ENCODE peak calls at places on chromosome 11, in eight cellular contexts. K, C, Y, O, S, T, R and E are unnamed samples.

GRCh38 chr11:2807276-2807681 is 78.3 kb downstream of the CDKN1C start:
- DNase-seq in K (peak), C (peak), Y (peak), O (no peak), S (peak), T (peak), R (peak), E (no peak)

GRCh38 chr11:17498475-17498874 is 21.8 kb upstream of the ABCC8 start:
- DNase-seq in K (no peak), C (no peak), Y (no peak), O (no peak), S (no peak), T (no peak), R (no peak), E (no peak)

GRCh38 chr11:66106786-66107599 is 36.9 kb downstream of the PACS1 start:
- DNase-seq in K (no peak), C (no peak), Y (no peak), O (no peak), S (no peak), T (no peak), R (no peak), E (no peak)

GRCh38 chr11:31437742-31438435 is 68.2 kb downstream of the DNAJC24 start:
- DNase-seq in K (no peak), C (no peak), Y (no peak), O (peak), S (no peak), T (no peak), R (no peak), E (no peak)

GRCh38 chr11:20113147-20113435 is 47.2 kb downstream of the DBX1 start:
- DNase-seq in K (no peak), C (no peak), Y (no peak), O (no peak), S (no peak), T (no peak), R (no peak), E (no peak)

GRCh38 chr11:131204984-131205383 is 165.4 kb upstream of the NTM start:
- DNase-seq in K (no peak), C (no peak), Y (no peak), O (no peak), S (no peak), T (no peak), R (no peak), E (no peak)

GRCh38 chr11:10628506-10629236 is 60.2 kb upstream of the LYVE1 start:
- DNase-seq in K (no peak), C (no peak), Y (no peak), O (peak), S (no peak), T (no peak), R (no peak), E (no peak)

GRCh38 chr11:424232-424631 is 9.4 kb upstream of the SIGIRR start:
- DNase-seq in K (no peak), C (no peak), Y (no peak), O (no peak), S (no peak), T (no peak), R (no peak), E (no peak)

GRCh38 chr11:125797641-125798040 is 9.7 kb downstream of the PATE3 start:
- DNase-seq in K (no peak), C (no peak), Y (no peak), O (no peak), S (no peak), T (no peak), R (no peak), E (no peak)

GRCh38 chr11:103609117-103610066 is 427.0 kb upstream of the DDI1 start:
- DNase-seq in K (no peak), C (peak), Y (no peak), O (no peak), S (no peak), T (no peak), R (no peak), E (no peak)
- TF ChIP-seq CTCF in K (no peak), C (peak), Y (peak), O (no peak), S (no peak), T (no peak), R (no peak), E (no peak)

GRCh38 chr11:111513240-111513605 is 1.0 kb upstream of the BTG4 start:
- DNase-seq in K (no peak), C (no peak), Y (no peak), O (no peak), S (no peak), T (no peak), R (no peak), E (no peak)

GRCh38 chr11:111512296-111513239 is at the start of gene BTG4:
- DNase-seq in K (no peak), C (peak), Y (no peak), O (no peak), S (no peak), T (no peak), R (peak), E (no peak)

GRCh38 chr11:111510311-111510710 is 1.9 kb downstream of the BTG4 start:
- DNase-seq in K (no peak), C (no peak), Y (no peak), O (no peak), S (no peak), T (no peak), R (no peak), E (no peak)

GRCh38 chr11:111515591-111515990 is 1.0 kb downstream of the HOATZ start:
- DNase-seq in K (no peak), C (no peak), Y (no peak), O (no peak), S (no peak), T (no peak), R (no peak), E (no peak)

DNA sequence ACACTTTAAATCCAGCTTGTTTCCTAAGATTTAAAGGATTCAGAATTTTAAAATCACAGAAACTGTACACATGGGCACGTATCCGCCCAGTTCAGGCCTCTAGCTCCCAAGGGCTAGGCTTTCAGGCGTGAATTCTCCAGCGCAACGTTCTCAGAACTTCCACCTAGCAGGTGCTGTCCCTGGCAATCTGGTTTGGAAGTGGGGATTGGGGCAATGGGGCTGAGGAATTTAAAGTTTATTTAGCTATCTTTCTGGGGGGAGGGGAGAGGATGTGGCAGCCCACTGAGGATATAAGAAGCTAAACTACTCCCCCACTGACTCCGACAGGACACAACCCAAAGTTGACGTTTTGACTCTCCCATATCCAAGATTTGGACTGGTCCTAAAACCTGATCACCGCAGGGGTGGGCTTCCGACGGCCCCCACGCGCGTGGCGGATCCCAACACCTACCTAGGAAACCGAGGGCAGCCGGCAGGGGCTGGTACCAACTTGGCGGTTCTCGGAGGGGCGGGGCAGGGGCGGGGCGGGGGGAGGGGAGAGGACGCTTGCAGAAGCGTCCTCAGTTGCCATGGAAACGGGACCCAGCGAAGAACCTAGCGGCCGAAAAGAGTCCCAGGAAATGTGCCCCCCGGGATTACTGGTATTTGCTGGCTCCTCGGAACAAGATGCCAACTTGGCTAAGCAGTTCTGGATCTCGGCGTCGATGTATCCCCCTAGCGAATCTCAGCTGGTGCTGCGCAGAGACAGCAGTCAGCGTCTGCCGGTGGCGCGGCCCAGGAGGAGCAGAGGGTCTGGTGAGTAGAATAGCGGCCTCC is at the start of gene HOATZ:
- DNase-seq in K (no peak), C (peak), Y (no peak), O (no peak), S (no peak), T (no peak), R (no peak), E (no peak)
- TF ChIP-seq CTCF in K (no peak), C (peak), Y (no peak), O (no peak), S (no peak), T (no peak), R (no peak), E (no peak)

GRCh38 chr11:107973641-107974040 is 35.1 kb upstream of the CUL5 start:
- DNase-seq in K (no peak), C (no peak), Y (no peak), O (no peak), S (no peak), T (no peak), R (no peak), E (no peak)

GRCh38 chr11:107970049-107970448 is 38.6 kb upstream of the CUL5 start:
- DNase-seq in K (no peak), C (no peak), Y (no peak), O (no peak), S (no peak), T (no peak), R (no peak), E (no peak)

DNA sequence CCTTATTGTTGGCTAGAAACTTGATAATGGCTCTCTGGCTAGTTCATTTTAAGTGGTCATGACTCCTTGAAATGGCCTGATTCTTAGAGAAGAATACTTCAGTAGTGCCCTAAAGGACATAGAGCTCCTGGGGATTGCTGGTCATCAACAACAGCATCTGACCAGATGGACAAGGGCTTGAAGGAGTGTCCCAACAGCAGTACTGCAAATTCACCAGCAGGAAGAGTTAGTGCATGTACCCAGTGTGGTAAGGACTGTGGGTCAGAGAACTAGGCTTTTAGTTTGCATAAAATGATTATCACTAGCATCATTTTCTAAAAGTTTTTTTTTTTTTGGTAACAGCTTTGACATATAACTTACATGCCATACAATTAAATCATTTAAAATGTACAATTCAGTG is 39.5 kb upstream of the CUL5 start:
- DNase-seq in K (no peak), C (no peak), Y (no peak), O (no peak), S (no peak), T (no peak), R (no peak), E (no peak)
- TF ChIP-seq CTCF in K (no peak), C (no peak), Y (no peak), O (no peak), S (no peak), T (no peak), R (no peak), E (no peak)

GRCh38 chr11:44267366-44268072 is 42.4 kb downstream of the ALX4 start:
- DNase-seq in K (no peak), C (no peak), Y (no peak), O (no peak), S (no peak), T (no peak), R (no peak), E (no peak)
- TF ChIP-seq CTCF in K (no peak), C (no peak), Y (no peak), O (no peak), S (no peak), T (no peak), R (no peak), E (no peak)